ENCODE peak calls at places on chromosomes 12 and 14, in seven cellular contexts. One of them, this sample, is unnamed.

GRCh38 chr12:121069206-121069605 is 30.2 kb upstream of the OASL start:
- ATAC-seq in left lung: no peak
- ATAC-seq in lower lobe of right lung: no peak
- ATAC-seq in gastroesophageal sphincter: no peak
- ATAC-seq in activated CD8-positive, alpha-beta T cell treated with anti-CD3 and anti-CD28 coated beads, Interleukin-2, amount 10 ng/mL, durations not matched to agents 7 days and 5 days: no peak
- ATAC-seq in Panc1: no peak
- ATAC-seq in left lobe of liver: no peak
- ATAC-seq in this sample: no peak

GRCh38 chr12:123142948-123143752 is 7.7 kb downstream of the PITPNM2 start:
- ATAC-seq in left lung: peak; percentile 81
- ATAC-seq in lower lobe of right lung: peak; percentile 93
- ATAC-seq in gastroesophageal sphincter: peak; percentile 40
- ATAC-seq in activated CD8-positive, alpha-beta T cell treated with anti-CD3 and anti-CD28 coated beads, Interleukin-2, amount 10 ng/mL, durations not matched to agents 7 days and 5 days: no peak
- ATAC-seq in Panc1: peak; percentile 72
- ATAC-seq in left lobe of liver: no peak
- ATAC-seq in this sample: no peak

GRCh38 chr12:31386364-31386777 is 60.4 kb upstream of the SINHCAF start:
- ATAC-seq in left lung: no peak
- ATAC-seq in lower lobe of right lung: no peak
- ATAC-seq in gastroesophageal sphincter: no peak
- ATAC-seq in activated CD8-positive, alpha-beta T cell treated with anti-CD3 and anti-CD28 coated beads, Interleukin-2, amount 10 ng/mL, durations not matched to agents 7 days and 5 days: no peak
- ATAC-seq in Panc1: no peak
- ATAC-seq in left lobe of liver: no peak
- ATAC-seq in this sample: no peak

GRCh38 chr12:4579305-4580097 is 17.5 kb downstream of the DYRK4 start:
- ATAC-seq in left lung: peak; percentile 68
- ATAC-seq in lower lobe of right lung: peak; percentile 56
- ATAC-seq in gastroesophageal sphincter: no peak
- ATAC-seq in activated CD8-positive, alpha-beta T cell treated with anti-CD3 and anti-CD28 coated beads, Interleukin-2, amount 10 ng/mL, durations not matched to agents 7 days and 5 days: no peak
- ATAC-seq in Panc1: no peak
- ATAC-seq in left lobe of liver: peak; percentile 84
- ATAC-seq in this sample: peak; percentile 77

GRCh38 chr12:100987552-100988277 is 193.1 kb downstream of the ANO4 start:
- ATAC-seq in left lung: peak; percentile 54
- ATAC-seq in lower lobe of right lung: no peak
- ATAC-seq in gastroesophageal sphincter: peak; percentile 37
- ATAC-seq in activated CD8-positive, alpha-beta T cell treated with anti-CD3 and anti-CD28 coated beads, Interleukin-2, amount 10 ng/mL, durations not matched to agents 7 days and 5 days: no peak
- ATAC-seq in Panc1: no peak
- ATAC-seq in left lobe of liver: peak; percentile 58
- ATAC-seq in this sample: peak; percentile 98

GRCh38 chr14:40413146-40413545 is 980.9 kb upstream of the FBXO33 start:
- ATAC-seq in left lung: no peak
- ATAC-seq in lower lobe of right lung: no peak
- ATAC-seq in gastroesophageal sphincter: no peak
- ATAC-seq in activated CD8-positive, alpha-beta T cell treated with anti-CD3 and anti-CD28 coated beads, Interleukin-2, amount 10 ng/mL, durations not matched to agents 7 days and 5 days: no peak
- ATAC-seq in Panc1: no peak
- ATAC-seq in left lobe of liver: no peak
- ATAC-seq in this sample: no peak

GRCh38 chr14:91330846-91331245 is 86.3 kb upstream of the GPR68 start:
- ATAC-seq in left lung: peak; percentile 70
- ATAC-seq in lower lobe of right lung: peak; percentile 61
- ATAC-seq in gastroesophageal sphincter: no peak
- ATAC-seq in activated CD8-positive, alpha-beta T cell treated with anti-CD3 and anti-CD28 coated beads, Interleukin-2, amount 10 ng/mL, durations not matched to agents 7 days and 5 days: peak; percentile 54
- ATAC-seq in Panc1: no peak
- ATAC-seq in left lobe of liver: no peak
- ATAC-seq in this sample: no peak

GRCh38 chr12:42182394-42182793 is 37.7 kb upstream of the GXYLT1 start:
- ATAC-seq in left lung: no peak
- ATAC-seq in lower lobe of right lung: no peak
- ATAC-seq in gastroesophageal sphincter: no peak
- ATAC-seq in activated CD8-positive, alpha-beta T cell treated with anti-CD3 and anti-CD28 coated beads, Interleukin-2, amount 10 ng/mL, durations not matched to agents 7 days and 5 days: no peak
- ATAC-seq in Panc1: no peak
- ATAC-seq in left lobe of liver: peak; percentile 20
- ATAC-seq in this sample: no peak

GRCh38 chr12:110501378-110501721 is 561 bp downstream of the VPS29 start:
- ATAC-seq in left lung: peak; percentile 54
- ATAC-seq in lower lobe of right lung: peak; percentile 43
- ATAC-seq in gastroesophageal sphincter: peak; percentile 29
- ATAC-seq in activated CD8-positive, alpha-beta T cell treated with anti-CD3 and anti-CD28 coated beads, Interleukin-2, amount 10 ng/mL, durations not matched to agents 7 days and 5 days: no peak
- ATAC-seq in Panc1: peak; percentile 61
- ATAC-seq in left lobe of liver: peak; percentile 69
- ATAC-seq in this sample: peak; percentile 69

GRCh38 chr12:70045036-70045435 is 198.2 kb upstream of the CNOT2 start:
- ATAC-seq in left lung: no peak
- ATAC-seq in lower lobe of right lung: no peak
- ATAC-seq in gastroesophageal sphincter: no peak
- ATAC-seq in activated CD8-positive, alpha-beta T cell treated with anti-CD3 and anti-CD28 coated beads, Interleukin-2, amount 10 ng/mL, durations not matched to agents 7 days and 5 days: no peak
- ATAC-seq in Panc1: no peak
- ATAC-seq in left lobe of liver: peak; percentile 81
- ATAC-seq in this sample: no peak

GRCh38 chr12:7058850-7059249 is 1.7 kb upstream of the C1S start:
- ATAC-seq in left lung: no peak
- ATAC-seq in lower lobe of right lung: no peak
- ATAC-seq in gastroesophageal sphincter: no peak
- ATAC-seq in activated CD8-positive, alpha-beta T cell treated with anti-CD3 and anti-CD28 coated beads, Interleukin-2, amount 10 ng/mL, durations not matched to agents 7 days and 5 days: no peak
- ATAC-seq in Panc1: no peak
- ATAC-seq in left lobe of liver: no peak
- ATAC-seq in this sample: no peak

This sample was measured in SK-N-SH treated with all-trans-retinoic acid at 6 μM for 48 hours.